ENCODE peak calls at places on chromosome 12, in seven cellular contexts. E, F, N, W, P, H and Z are unnamed samples.
A peak's percentile ranks its signal among the peaks of the same experiment; 100 is the strongest.

GRCh38 chr12:106094304-106094703 is 44.5 kb downstream of the NUAK1 start:
- DNase-seq in N (no peak), F (no peak), E (no peak), P (no peak), W (no peak), H (no peak), Z (no peak)

GRCh38 chr12:52041695-52042123 is 9.5 kb upstream of the NR4A1 start:
- DNase-seq in N (peak; percentile 66), E (no peak), W (no peak), P (peak; percentile 52), H (no peak), F (peak; percentile 16), Z (no peak)

GRCh38 chr12:108629824-108630476 is 3.7 kb downstream of the SELPLG start:
- DNase-seq in H (no peak), N (no peak), P (peak; percentile 60), E (peak; percentile 79), W (no peak), F (peak; percentile 64), Z (peak; percentile 33)

GRCh38 chr12:50188875-50189575 is 21.9 kb upstream of the CERS5 start:
- DNase-seq in E (no peak), W (no peak), N (no peak), F (no peak), H (no peak), P (no peak), Z (no peak)

GRCh38 chr12:20101046-20101445 is 267.3 kb upstream of the PDE3A start:
- DNase-seq in F (no peak), E (no peak), N (no peak), H (no peak), W (no peak), P (no peak), Z (no peak)

GRCh38 chr12:127078577-127079350 is 1188.2 kb upstream of the TMEM132C start:
- DNase-seq in W (no peak), P (no peak), F (no peak), H (no peak), N (no peak), E (no peak), Z (no peak)

GRCh38 chr12:1531654-1532366 is 62.6 kb downstream of the FBXL14 start:
- DNase-seq in N (no peak), F (no peak), P (no peak), E (no peak), W (no peak), H (no peak), Z (no peak)

GRCh38 chr12:106893451-106893850 is 62.3 kb upstream of the TMEM263 start:
- DNase-seq in H (no peak), E (no peak), P (no peak), W (no peak), N (no peak), F (no peak), Z (no peak)

GRCh38 chr12:124754949-124755800 is 108.5 kb downstream of the SCARB1 start:
- DNase-seq in H (no peak), N (peak; percentile 71), F (peak; percentile 72), W (no peak), P (peak; percentile 22), E (peak; percentile 94), Z (no peak)

GRCh38 chr12:8034802-8035201 is 2.3 kb downstream of the FOXJ2 start:
- DNase-seq in P (no peak), F (no peak), E (no peak), H (no peak), N (no peak), W (no peak), Z (no peak)

GRCh38 chr12:2691001-2691339 is 103.8 kb upstream of the FKBP4 start:
- DNase-seq in P (peak; percentile 62), E (peak; percentile 49), F (no peak), N (peak; percentile 74), W (no peak), H (no peak), Z (no peak)
- H3K4me3 ChIP-seq in P (peak overlapping the region; percentile 50), E (peak overlapping the region; percentile 49), F (no peak overlapping the region), N (peak overlapping the region; percentile 67), W (peak overlapping the region; percentile 32), H (peak overlapping the region; percentile 34), Z (peak overlapping the region; percentile 42)

GRCh38 chr12:101792046-101792931 is 38.5 kb downstream of the GNPTAB start:
- DNase-seq in H (peak; percentile 42), F (no peak), W (no peak), N (no peak), P (no peak), E (no peak), Z (no peak)
- H3K4me3 ChIP-seq in H (no peak overlapping the region), F (no peak overlapping the region), W (no peak overlapping the region), N (no peak overlapping the region), P (no peak overlapping the region), E (no peak overlapping the region), Z (no peak overlapping the region)

DNA sequence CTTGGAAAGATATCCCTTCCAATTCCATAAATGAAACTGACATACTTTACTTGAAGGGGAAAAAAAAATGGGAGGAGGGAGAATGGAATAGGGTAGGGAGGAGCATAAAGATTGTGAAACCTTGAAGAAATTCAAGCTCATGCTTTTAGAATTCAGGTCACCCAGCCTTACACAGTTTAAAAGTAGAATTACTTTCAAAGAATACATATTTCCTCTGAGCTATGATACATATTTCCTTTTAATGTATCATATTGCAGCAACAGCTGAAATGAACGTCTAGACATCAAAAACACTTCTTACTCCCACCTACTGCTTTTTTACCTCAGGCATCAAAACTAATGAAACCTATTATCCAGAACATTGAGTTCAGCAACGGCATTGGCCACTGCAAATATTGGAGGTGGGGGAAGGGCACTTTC is 156.0 kb downstream of the MED13L start:
- DNase-seq in P (no peak), W (no peak), N (no peak), E (no peak), H (no peak), F (peak; percentile 38), Z (no peak)
- H3K4me3 ChIP-seq in P (no peak overlapping the region), W (no peak overlapping the region), N (no peak overlapping the region), E (no peak overlapping the region), H (no peak overlapping the region), F (no peak overlapping the region), Z (no peak overlapping the region)

GRCh38 chr12:4855121-4855924 is 54.4 kb upstream of the KCNA1 start:
- DNase-seq in H (peak; percentile 41), P (peak; percentile 50), F (peak; percentile 66), E (no peak), N (peak; percentile 87), W (peak; percentile 45), Z (peak; percentile 33)
- H3K4me3 ChIP-seq in H (no peak overlapping the region), P (no peak overlapping the region), F (no peak overlapping the region), E (no peak overlapping the region), N (no peak overlapping the region), W (no peak overlapping the region), Z (no peak overlapping the region)

GRCh38 chr12:68939500-68939899 is 6.5 kb upstream of the CPM start:
- DNase-seq in H (no peak), E (no peak), F (no peak), P (no peak), N (no peak), W (no peak), Z (no peak)
- H3K4me3 ChIP-seq in H (no peak overlapping the region), E (no peak overlapping the region), F (no peak overlapping the region), P (no peak overlapping the region), N (no peak overlapping the region), W (no peak overlapping the region), Z (no peak overlapping the region)

GRCh38 chr12:91109148-91109564 is 2.1 kb downstream of the LUM start:
- DNase-seq in P (peak; percentile 18), W (no peak), E (peak; percentile 71), H (no peak), N (peak; percentile 77), F (peak; percentile 47), Z (no peak)

GRCh38 chr12:91105807-91106206 is 5.5 kb downstream of the LUM start:
- DNase-seq in H (no peak), F (no peak), E (no peak), W (no peak), N (no peak), P (no peak), Z (no peak)

GRCh38 chr12:91104812-91105466 is 6.4 kb downstream of the LUM start:
- DNase-seq in P (no peak), N (no peak), F (no peak), W (no peak), E (no peak), H (no peak), Z (no peak)

GRCh38 chr12:91106283-91106682 is 5.0 kb downstream of the LUM start:
- DNase-seq in N (no peak), F (no peak), W (no peak), H (no peak), P (no peak), E (no peak), Z (no peak)

DNA sequence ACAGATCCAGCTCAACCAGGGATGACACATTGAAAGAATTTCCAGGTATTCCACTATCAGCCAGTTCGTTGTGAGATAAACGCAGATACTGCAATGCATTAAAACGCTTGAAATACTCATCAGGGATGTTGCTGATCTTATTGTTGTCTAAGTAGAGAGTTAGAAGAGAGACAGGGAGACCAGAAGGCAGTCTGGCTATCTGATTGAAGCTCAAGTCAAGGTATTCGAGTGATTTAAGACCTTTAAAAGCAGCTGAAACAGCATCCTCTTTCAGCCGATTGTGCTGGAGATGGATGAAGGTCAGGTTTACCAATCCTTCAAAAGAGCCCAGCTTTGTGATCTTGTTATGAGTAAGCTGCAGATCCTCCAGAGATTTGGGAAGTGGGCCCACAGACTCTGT is 3.1 kb downstream of the LUM start:
- DNase-seq in E (no peak), H (no peak), P (no peak), N (no peak), F (no peak), W (no peak), Z (no peak)
- H3K4me3 ChIP-seq in E (peak overlapping the region; percentile 38), H (no peak overlapping the region), P (no peak overlapping the region), N (no peak overlapping the region), F (no peak overlapping the region), W (no peak overlapping the region), Z (no peak overlapping the region)